ENCODE peak calls at places on chromosomes 4 and X, in eight cellular contexts. One of them, this sample, is unnamed.

GRCh38 chr4:83255584-83255983 is 29.0 kb downstream of the COQ2 start:
- DNase-seq in adrenal gland: no peak
- DNase-seq in SJCRH30: no peak
- DNase-seq in naive B cell: no peak
- DNase-seq in transverse colon: no peak
- DNase-seq in A549: peak
- DNase-seq in HT-29: peak
- DNase-seq in AG20443: no peak
- DNase-seq in this sample: no peak

GRCh38 chr4:181909368-181909767 is 333.8 kb upstream of the TENM3 start:
- DNase-seq in transverse colon: no peak
- DNase-seq in HT-29: no peak
- DNase-seq in AG20443: peak
- DNase-seq in A549: no peak
- DNase-seq in adrenal gland: peak
- DNase-seq in SJCRH30: peak
- DNase-seq in naive B cell: no peak
- DNase-seq in this sample: no peak

GRCh38 chr4:41745292-41746024 is 3.1 kb downstream of the PHOX2B start:
- DNase-seq in naive B cell: no peak
- DNase-seq in SJCRH30: no peak
- DNase-seq in transverse colon: no peak
- DNase-seq in HT-29: no peak
- DNase-seq in adrenal gland: no peak
- DNase-seq in AG20443: no peak
- DNase-seq in A549: no peak
- DNase-seq in this sample: no peak

GRCh38 chrX:81168391-81168790 is 33.3 kb downstream of the HMGN5 start:
- DNase-seq in HT-29: no peak
- DNase-seq in transverse colon: no peak
- DNase-seq in A549: no peak
- DNase-seq in AG20443: no peak
- DNase-seq in adrenal gland: no peak
- DNase-seq in naive B cell: no peak
- DNase-seq in SJCRH30: no peak
- DNase-seq in this sample: no peak

GRCh38 chr4:86942185-86942666 is 7.4 kb downstream of the AFF1 start:
- DNase-seq in AG20443: no peak
- DNase-seq in A549: peak
- DNase-seq in transverse colon: no peak
- DNase-seq in adrenal gland: no peak
- DNase-seq in SJCRH30: no peak
- DNase-seq in naive B cell: no peak
- DNase-seq in HT-29: peak
- DNase-seq in this sample: peak

GRCh38 chr4:108006361-108006760 is 16.7 kb downstream of the HADH start:
- DNase-seq in naive B cell: no peak
- DNase-seq in HT-29: no peak
- DNase-seq in A549: no peak
- DNase-seq in AG20443: no peak
- DNase-seq in adrenal gland: no peak
- DNase-seq in SJCRH30: no peak
- DNase-seq in transverse colon: no peak
- DNase-seq in this sample: no peak

GRCh38 chr4:123980736-123981285 is 584.2 kb downstream of the SPRY1 start:
- DNase-seq in A549: no peak
- DNase-seq in SJCRH30: no peak
- DNase-seq in adrenal gland: no peak
- DNase-seq in naive B cell: no peak
- DNase-seq in transverse colon: no peak
- DNase-seq in AG20443: no peak
- DNase-seq in HT-29: no peak
- DNase-seq in this sample: no peak

GRCh38 chrX:21959362-21960051 is 19.0 kb downstream of the SMS start:
- DNase-seq in adrenal gland: no peak
- DNase-seq in A549: no peak
- DNase-seq in transverse colon: no peak
- DNase-seq in naive B cell: no peak
- DNase-seq in AG20443: no peak
- DNase-seq in HT-29: no peak
- DNase-seq in SJCRH30: no peak
- DNase-seq in this sample: no peak

GRCh38 chrX:46953597-46953996 is 41.4 kb downstream of the JADE3 start:
- DNase-seq in A549: no peak
- DNase-seq in HT-29: peak
- DNase-seq in SJCRH30: no peak
- DNase-seq in AG20443: no peak
- DNase-seq in naive B cell: no peak
- DNase-seq in transverse colon: no peak
- DNase-seq in adrenal gland: peak
- DNase-seq in this sample: no peak

This sample was measured in DMS53.